ENCODE peak calls at places on chromosomes 1 and 21, in seven cellular contexts. U is CD4-positive, CD25-positive, alpha-beta regulatory T cell; L is body of pancreas; S is PC-3; D is adrenal gland; Z is spleen; C is astrocyte. R is an unnamed sample.

GRCh38 chr1:38919075-38919474 is 22.6 kb downstream of the RHBDL2 start:
- DNase-seq in U (no peak), L (peak; percentile 26), S (no peak), D (peak; percentile 24), Z (no peak), C (no peak), R (no peak)

GRCh38 chr21:41350436-41351155 is 11.2 kb upstream of the MX2 start:
- DNase-seq in U (no peak), L (no peak), S (no peak), D (no peak), Z (no peak), C (no peak), R (no peak)

GRCh38 chr1:168585937-168586336 is 9.5 kb downstream of the XCL1 start:
- DNase-seq in U (no peak), L (no peak), S (no peak), D (no peak), Z (no peak), C (no peak), R (no peak)

GRCh38 chr1:170731566-170732261 is 67.8 kb downstream of the PRRX1 start:
- DNase-seq in U (no peak), L (no peak), S (no peak), D (no peak), Z (no peak), C (no peak), R (no peak)

GRCh38 chr1:51648180-51649109 is 31.6 kb downstream of the OSBPL9 start:
- DNase-seq in U (no peak), L (no peak), S (peak; percentile 65), D (no peak), Z (no peak), C (peak; percentile 74), R (no peak)

GRCh38 chr1:51543877-51544276 is 24.8 kb upstream of the EPS15 start:
- DNase-seq in U (no peak), L (no peak), S (peak; percentile 63), D (no peak), Z (no peak), C (no peak), R (no peak)

GRCh38 chr1:43688594-43689000 is 18.7 kb upstream of the ST3GAL3 start:
- DNase-seq in U (no peak), L (no peak), S (peak; percentile 27), D (peak; percentile 68), Z (no peak), C (peak; percentile 73), R (no peak)

GRCh38 chr1:241747992-241748391 is 95.9 kb downstream of the WDR64 start:
- DNase-seq in U (no peak), L (no peak), S (no peak), D (no peak), Z (no peak), C (no peak), R (no peak)

GRCh38 chr1:26289158-26290059 is 9.5 kb downstream of the SH3BGRL3 start:
- DNase-seq in U (peak; percentile 38), L (no peak), S (no peak), D (peak; percentile 45), Z (peak; percentile 96), C (no peak), R (peak; percentile 85)

GRCh38 chr1:162384601-162385279 is 3.2 kb downstream of the C1orf226 start:
- DNase-seq in U (no peak), L (no peak), S (no peak), D (no peak), Z (no peak), C (no peak), R (no peak)

GRCh38 chr1:35660581-35661473 is 19.5 kb upstream of the PSMB2 start:
- DNase-seq in U (no peak), L (no peak), S (peak; percentile 25), D (no peak), Z (no peak), C (peak; percentile 57), R (no peak)

GRCh38 chr21:38823737-38824123 is 18.0 kb downstream of the ETS2 start:
- DNase-seq in U (no peak), L (no peak), S (no peak), D (no peak), Z (no peak), C (no peak), R (no peak)

GRCh38 chr1:229229721-229230135 is 41.2 kb upstream of the RAB4A start:
- DNase-seq in U (no peak), L (peak; percentile 69), S (no peak), D (peak; percentile 83), Z (no peak), C (no peak), R (no peak)

GRCh38 chr1:156999596-157000320 is 45.8 kb downstream of the ARHGEF11 start:
- DNase-seq in U (no peak), L (no peak), S (no peak), D (no peak), Z (no peak), C (no peak), R (no peak)

GRCh38 chr1:187549540-187549939 is 720.8 kb downstream of the PLA2G4A start:
- DNase-seq in U (no peak), L (no peak), S (no peak), D (no peak), Z (no peak), C (no peak), R (no peak)

GRCh38 chr1:175839678-175840669 is 96.6 kb upstream of the TNR start:
- DNase-seq in U (no peak), L (no peak), S (peak; percentile 70), D (no peak), Z (no peak), C (no peak), R (no peak)

GRCh38 chr1:242826706-242827336 is 302.3 kb upstream of the PLD5 start:
- DNase-seq in U (no peak), L (no peak), S (no peak), D (no peak), Z (no peak), C (peak; percentile 51), R (no peak)

GRCh38 chr1:220221670-220222069 is 50.6 kb downstream of the RAB3GAP2 start:
- DNase-seq in U (no peak), L (no peak), S (no peak), D (no peak), Z (no peak), C (no peak), R (no peak)

GRCh38 chr1:48675251-48675650 is 101.4 kb downstream of the BEND5 start:
- DNase-seq in U (no peak), L (no peak), S (no peak), D (no peak), Z (no peak), C (peak; percentile 39), R (no peak)

GRCh38 chr1:51924455-51924854 is 45.9 kb upstream of the NRDC start:
- DNase-seq in U (no peak), L (no peak), S (peak; percentile 10), D (no peak), Z (no peak), C (peak; percentile 48), R (no peak)

DNA sequence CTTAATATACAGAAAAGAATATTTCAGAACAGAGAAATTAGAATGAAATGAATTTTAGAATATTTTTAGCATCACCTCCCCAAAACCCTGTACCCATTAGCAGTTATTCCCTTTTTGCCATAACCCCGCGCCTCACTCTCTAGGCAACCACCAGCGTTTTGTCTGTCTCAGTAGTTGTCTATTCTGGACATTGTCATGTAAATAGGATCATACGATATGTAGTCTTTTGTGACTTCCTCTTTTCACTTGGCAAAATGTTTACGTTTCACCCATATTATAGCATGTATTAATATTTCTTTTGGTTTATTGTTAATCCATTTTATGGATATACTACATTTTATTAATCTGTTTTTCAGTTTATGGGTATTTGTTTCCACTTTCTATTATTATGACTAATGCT is 24.9 kb downstream of the SOAT1 start:
- DNase-seq in U (no peak), L (no peak), S (no peak), D (no peak), Z (no peak), C (no peak), R (no peak)
- H3K36me3 ChIP-seq in U (peaks cover 26% of the 10 kb centered on the region), L (no peaks in the 10 kb centered on the region), S (no peaks in the 10 kb centered on the region), D (no peaks in the 10 kb centered on the region), Z (no peaks in the 10 kb centered on the region), C (peaks cover 3% of the 10 kb centered on the region), R (peaks cover 2% of the 10 kb centered on the region)

GRCh38 chr1:207787776-207788175 is 35.9 kb downstream of the CD46 start:
- DNase-seq in U (no peak), L (no peak), S (peak; percentile 68), D (no peak), Z (no peak), C (peak; percentile 19), R (no peak)

GRCh38 chr1:207791290-207791689 is 39.4 kb downstream of the CD46 start:
- DNase-seq in U (no peak), L (no peak), S (no peak), D (no peak), Z (no peak), C (no peak), R (no peak)

GRCh38 chr1:207793327-207793726 is 41.5 kb downstream of the CD46 start:
- DNase-seq in U (no peak), L (no peak), S (no peak), D (no peak), Z (no peak), C (no peak), R (no peak)

GRCh38 chr1:207789386-207789785 is 37.5 kb downstream of the CD46 start:
- DNase-seq in U (no peak), L (no peak), S (no peak), D (no peak), Z (no peak), C (no peak), R (no peak)

GRCh38 chr1:207789792-207790787 is 38.2 kb downstream of the CD46 start:
- DNase-seq in U (no peak), L (no peak), S (peak; percentile 72), D (no peak), Z (no peak), C (no peak), R (no peak)
- H3K27ac ChIP-seq in U (no peak overlapping the region), L (peak overlapping the region; percentile 46), S (peak overlapping the region; percentile 31), D (peak overlapping the region; percentile 7), Z (no peak overlapping the region), C (no peak overlapping the region), R (no peak overlapping the region)

GRCh38 chr1:115685029-115685705 is 43.4 kb downstream of the VANGL1 start:
- DNase-seq in U (no peak), L (no peak), S (no peak), D (no peak), Z (no peak), C (no peak), R (no peak)

GRCh38 chr1:115692224-115692623 is 50.5 kb downstream of the VANGL1 start:
- DNase-seq in U (no peak), L (no peak), S (no peak), D (no peak), Z (no peak), C (no peak), R (no peak)

GRCh38 chr1:115682792-115683191 is 41.0 kb downstream of the VANGL1 start:
- DNase-seq in U (no peak), L (no peak), S (no peak), D (no peak), Z (no peak), C (no peak), R (no peak)

GRCh38 chr1:115687744-115688143 is 46.0 kb downstream of the VANGL1 start:
- DNase-seq in U (no peak), L (no peak), S (no peak), D (no peak), Z (no peak), C (no peak), R (no peak)
- H3K36me3 ChIP-seq in U (peaks cover 7% of the 10 kb centered on the region), L (peaks cover 34% of the 10 kb centered on the region), S (peaks cover 26% of the 10 kb centered on the region), D (no peaks in the 10 kb centered on the region), Z (peaks cover 13% of the 10 kb centered on the region), C (peaks cover 37% of the 10 kb centered on the region), R (peaks cover 51% of the 10 kb centered on the region)

DNA sequence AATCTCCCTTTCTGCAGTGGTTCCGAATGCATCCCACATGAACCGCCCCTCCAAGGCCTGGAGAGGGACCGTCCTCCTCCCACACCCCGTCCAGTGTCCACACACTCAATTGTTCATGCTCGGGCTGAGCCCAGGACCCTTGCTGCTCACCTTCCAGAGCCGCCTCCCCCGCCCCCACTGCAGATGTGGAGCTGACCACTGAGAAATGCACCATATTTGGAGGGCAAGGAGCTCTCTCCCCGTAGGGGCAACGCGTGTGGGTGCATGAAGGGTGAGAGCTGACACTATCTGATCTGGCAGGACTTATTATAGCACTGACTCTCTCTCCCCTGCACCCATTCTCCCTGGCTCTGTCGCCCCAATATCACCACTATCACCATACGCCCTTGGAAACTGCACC is 4.0 kb upstream of the S100A3 start:
- DNase-seq in U (no peak), L (no peak), S (no peak), D (no peak), Z (no peak), C (no peak), R (peak; percentile 48)
- H3K27ac ChIP-seq in U (no peak overlapping the region), L (no peak overlapping the region), S (no peak overlapping the region), D (no peak overlapping the region), Z (peak overlapping the region; percentile 65), C (no peak overlapping the region), R (peak overlapping the region; percentile 59)

R was measured in upper lobe of right lung.